ENCODE peak calls at places on chromosomes 11 and 22, in five cellular contexts. One of them, this sample, is unnamed. For H3K36me3, the result is how much of the 10 kb centered on the place peaks cover.

GRCh38 chr11:131744847-131745246 is 374.4 kb downstream of the NTM start:
- DNase-seq in colonic mucosa: no peak
- DNase-seq in cardiac muscle cell: no peak
- DNase-seq in CD8-positive, alpha-beta T cell: no peak
- DNase-seq in keratinocyte: no peak
- DNase-seq in this sample: no peak

GRCh38 chr11:774873-775592 is 2.3 kb downstream of the GATD1 start:
- DNase-seq in CD8-positive, alpha-beta T cell: no peak
- DNase-seq in colonic mucosa: no peak
- DNase-seq in cardiac muscle cell: peak
- DNase-seq in keratinocyte: no peak
- DNase-seq in this sample: no peak

GRCh38 chr11:77501748-77502147 is 27.9 kb upstream of the PAK1 start:
- DNase-seq in colonic mucosa: no peak
- DNase-seq in cardiac muscle cell: no peak
- DNase-seq in CD8-positive, alpha-beta T cell: no peak
- DNase-seq in keratinocyte: no peak
- DNase-seq in this sample: no peak

GRCh38 chr22:35126993-35127392 is 61.0 kb downstream of the ISX start:
- DNase-seq in cardiac muscle cell: no peak
- DNase-seq in CD8-positive, alpha-beta T cell: no peak
- DNase-seq in keratinocyte: no peak
- DNase-seq in colonic mucosa: no peak
- DNase-seq in this sample: no peak

GRCh38 chr11:35650467-35650866 is 12.1 kb upstream of the TRIM44 start:
- DNase-seq in CD8-positive, alpha-beta T cell: no peak
- DNase-seq in keratinocyte: no peak
- DNase-seq in cardiac muscle cell: no peak
- DNase-seq in colonic mucosa: no peak
- DNase-seq in this sample: no peak

GRCh38 chr22:42924436-42924835 is 67.4 kb upstream of the ARFGAP3 start:
- DNase-seq in colonic mucosa: no peak
- DNase-seq in CD8-positive, alpha-beta T cell: no peak
- DNase-seq in cardiac muscle cell: no peak
- DNase-seq in keratinocyte: no peak
- DNase-seq in this sample: no peak

GRCh38 chr22:30439226-30439625 is 13.7 kb downstream of the MTFP1 start:
- DNase-seq in CD8-positive, alpha-beta T cell: no peak
- DNase-seq in keratinocyte: peak
- DNase-seq in colonic mucosa: no peak
- DNase-seq in cardiac muscle cell: no peak
- DNase-seq in this sample: no peak

GRCh38 chr11:31940396-31941037 is 129.4 kb upstream of the PAX6 start:
- DNase-seq in colonic mucosa: no peak
- DNase-seq in keratinocyte: no peak
- DNase-seq in CD8-positive, alpha-beta T cell: no peak
- DNase-seq in cardiac muscle cell: peak
- DNase-seq in this sample: no peak

GRCh38 chr11:16167706-16168487 is 188.4 kb downstream of the SOX6 start:
- DNase-seq in colonic mucosa: no peak
- DNase-seq in keratinocyte: no peak
- DNase-seq in CD8-positive, alpha-beta T cell: no peak
- DNase-seq in cardiac muscle cell: no peak
- DNase-seq in this sample: no peak

GRCh38 chr11:123137496-123138270 is 57.4 kb downstream of the CLMP start:
- DNase-seq in keratinocyte: no peak
- DNase-seq in cardiac muscle cell: peak
- DNase-seq in CD8-positive, alpha-beta T cell: no peak
- DNase-seq in colonic mucosa: peak
- DNase-seq in this sample: peak

GRCh38 chr11:2092956-2093412 is 46.2 kb downstream of the IGF2 start:
- DNase-seq in CD8-positive, alpha-beta T cell: peak
- DNase-seq in keratinocyte: peak
- DNase-seq in cardiac muscle cell: peak
- DNase-seq in colonic mucosa: peak
- DNase-seq in this sample: no peak

GRCh38 chr22:45341503-45341902 is 31.8 kb downstream of the FAM118A start:
- DNase-seq in CD8-positive, alpha-beta T cell: no peak
- DNase-seq in cardiac muscle cell: no peak
- DNase-seq in keratinocyte: no peak
- DNase-seq in colonic mucosa: no peak
- DNase-seq in this sample: no peak

GRCh38 chr22:24391836-24392217 is 35.6 kb upstream of the ADORA2A start:
- DNase-seq in colonic mucosa: no peak
- DNase-seq in cardiac muscle cell: peak
- DNase-seq in CD8-positive, alpha-beta T cell: no peak
- DNase-seq in keratinocyte: no peak
- DNase-seq in this sample: no peak

GRCh38 chr22:37267128-37267587 is 15.2 kb upstream of the CYTH4 start:
- DNase-seq in keratinocyte: no peak
- DNase-seq in cardiac muscle cell: peak
- DNase-seq in colonic mucosa: peak
- DNase-seq in CD8-positive, alpha-beta T cell: peak
- DNase-seq in this sample: no peak

GRCh38 chr11:86068138-86068861 is 584 bp downstream of the PICALM start:
- DNase-seq in colonic mucosa: peak
- DNase-seq in cardiac muscle cell: peak
- DNase-seq in CD8-positive, alpha-beta T cell: peak
- DNase-seq in keratinocyte: no peak
- DNase-seq in this sample: no peak

GRCh38 chr11:121067026-121067425 is 34.0 kb upstream of the TECTA start:
- DNase-seq in colonic mucosa: no peak
- DNase-seq in cardiac muscle cell: no peak
- DNase-seq in keratinocyte: no peak
- DNase-seq in CD8-positive, alpha-beta T cell: no peak
- DNase-seq in this sample: no peak

GRCh38 chr11:27011560-27012253 is 17.8 kb downstream of the FIBIN start:
- DNase-seq in cardiac muscle cell: no peak
- DNase-seq in colonic mucosa: no peak
- DNase-seq in CD8-positive, alpha-beta T cell: no peak
- DNase-seq in keratinocyte: no peak
- DNase-seq in this sample: no peak

GRCh38 chr11:119167933-119168332 is 592 bp upstream of the NLRX1 start:
- DNase-seq in keratinocyte: peak
- DNase-seq in colonic mucosa: peak
- DNase-seq in cardiac muscle cell: no peak
- DNase-seq in CD8-positive, alpha-beta T cell: no peak
- DNase-seq in this sample: no peak

GRCh38 chr11:120137611-120138521 is at the start of gene TRIM29:
- DNase-seq in colonic mucosa: peak
- DNase-seq in CD8-positive, alpha-beta T cell: peak
- DNase-seq in keratinocyte: no peak
- DNase-seq in cardiac muscle cell: no peak
- DNase-seq in this sample: no peak

GRCh38 chr11:68160100-68160695 is 39.0 kb upstream of the CHKA start:
- DNase-seq in keratinocyte: no peak
- DNase-seq in colonic mucosa: no peak
- DNase-seq in cardiac muscle cell: no peak
- DNase-seq in CD8-positive, alpha-beta T cell: no peak
- DNase-seq in this sample: no peak

DNA sequence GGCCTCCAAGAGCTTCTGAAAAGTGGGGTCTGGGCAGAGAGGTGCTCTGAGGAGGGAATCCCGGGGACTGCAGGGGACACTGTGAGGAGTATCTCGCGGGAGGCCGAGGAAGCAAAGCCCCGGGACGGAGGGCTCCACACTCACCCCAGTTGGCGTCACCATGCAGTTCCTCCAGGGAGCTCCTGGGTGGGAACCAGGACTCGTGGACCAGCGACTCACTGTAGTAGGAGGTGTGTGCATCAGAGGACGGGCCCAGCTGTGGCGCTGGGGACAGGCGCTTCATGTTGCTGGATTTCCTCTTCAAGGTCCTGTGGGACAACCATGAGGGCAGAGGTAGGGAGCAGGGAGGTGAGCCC is 4.8 kb downstream of the SUN2 start:
- DNase-seq in keratinocyte: no peak
- DNase-seq in cardiac muscle cell: no peak
- DNase-seq in CD8-positive, alpha-beta T cell: no peak
- DNase-seq in colonic mucosa: no peak
- DNase-seq in this sample: no peak
- H3K36me3 ChIP-seq in keratinocyte: under half
- H3K36me3 ChIP-seq in cardiac muscle cell: under half
- H3K36me3 ChIP-seq in CD8-positive, alpha-beta T cell: half or more
- H3K36me3 ChIP-seq in colonic mucosa: under half
- H3K36me3 ChIP-seq in this sample: under half

DNA sequence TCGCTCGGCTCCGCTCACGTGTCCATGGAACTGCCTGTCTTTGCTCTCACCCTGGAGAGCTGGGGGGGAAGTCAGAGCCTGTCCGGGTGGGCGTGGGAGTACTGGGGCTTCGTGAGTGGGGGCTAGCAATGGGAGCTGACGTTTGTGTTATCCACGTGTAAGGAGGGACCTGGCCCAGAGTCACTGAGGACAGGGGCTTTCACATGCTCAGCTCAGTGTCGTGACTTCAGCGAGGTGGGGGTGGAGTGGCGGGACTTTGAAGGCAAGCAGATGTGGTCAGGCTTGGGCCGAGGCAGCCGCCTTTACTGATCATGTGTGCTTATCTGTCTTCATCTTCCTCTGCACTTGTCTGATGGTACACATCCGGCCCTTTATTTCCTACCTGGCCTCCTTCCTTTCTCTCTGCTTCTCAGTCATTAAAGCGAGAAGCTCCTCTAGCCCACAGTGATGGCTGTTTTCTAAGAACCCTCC is 113.1 kb upstream of the NNMT start:
- DNase-seq in keratinocyte: no peak
- DNase-seq in CD8-positive, alpha-beta T cell: peak
- DNase-seq in cardiac muscle cell: no peak
- DNase-seq in colonic mucosa: no peak
- DNase-seq in this sample: no peak
- H3K4me3 ChIP-seq in keratinocyte: no peak
- H3K4me3 ChIP-seq in CD8-positive, alpha-beta T cell: no peak
- H3K4me3 ChIP-seq in cardiac muscle cell: no peak
- H3K4me3 ChIP-seq in colonic mucosa: no peak
- H3K4me3 ChIP-seq in this sample: no peak

DNA sequence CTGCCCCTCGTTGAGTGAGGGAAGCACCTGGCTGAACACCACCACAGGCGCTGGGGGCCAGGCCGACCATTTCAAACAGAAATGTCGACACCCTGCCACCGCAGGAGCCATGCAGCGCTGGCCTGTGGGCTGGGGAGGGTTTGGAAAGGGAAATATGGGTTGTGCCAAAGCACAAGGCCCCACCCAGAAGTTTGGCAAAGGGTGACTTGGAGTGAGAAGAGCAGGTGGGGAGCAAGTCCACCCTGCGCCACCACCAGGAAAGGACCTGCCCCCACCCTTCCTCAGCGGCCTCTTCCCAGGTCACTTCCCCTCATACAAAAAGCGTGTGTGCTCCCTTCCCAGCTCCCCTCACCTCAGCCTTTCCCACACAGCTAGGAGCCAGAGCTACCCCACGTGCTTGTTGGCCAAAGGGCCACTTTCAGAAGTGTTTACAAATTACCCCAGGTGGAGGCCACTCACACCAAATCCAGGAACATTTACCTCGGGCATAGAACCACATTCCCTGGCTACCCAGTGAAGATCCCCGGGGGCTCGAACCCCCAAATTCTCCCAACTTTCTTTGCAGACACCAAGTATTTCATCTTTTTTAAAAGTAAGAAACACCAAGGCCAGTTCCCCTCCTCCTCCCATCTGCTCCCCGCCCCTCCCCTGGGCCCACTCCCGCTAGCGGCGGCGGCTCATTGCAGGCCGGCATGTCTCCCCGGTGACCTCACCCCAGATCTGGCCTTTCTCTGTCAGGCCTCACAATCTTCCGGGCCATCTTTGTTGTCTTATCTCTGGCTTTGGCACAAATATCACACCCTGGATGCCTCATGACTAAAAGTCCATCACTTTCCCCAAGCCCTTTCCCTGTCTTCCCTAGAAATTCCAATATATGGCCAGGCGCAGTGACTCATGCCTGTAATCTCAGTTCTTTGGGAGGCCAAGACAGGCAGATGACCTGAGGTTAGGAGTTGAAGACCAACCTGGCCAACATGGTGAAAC is 20.5 kb upstream of the SCGB1A1 start:
- DNase-seq in CD8-positive, alpha-beta T cell: no peak
- DNase-seq in keratinocyte: no peak
- DNase-seq in colonic mucosa: peak
- DNase-seq in cardiac muscle cell: peak
- DNase-seq in this sample: no peak
- H3K27ac ChIP-seq in CD8-positive, alpha-beta T cell: no peak
- H3K27ac ChIP-seq in keratinocyte: no peak
- H3K27ac ChIP-seq in colonic mucosa: peak
- H3K27ac ChIP-seq in cardiac muscle cell: no peak
- H3K27ac ChIP-seq in this sample: no peak

GRCh38 chr22:32248276-32248675 is 6.9 kb downstream of the SLC5A4 start:
- DNase-seq in cardiac muscle cell: no peak
- DNase-seq in colonic mucosa: no peak
- DNase-seq in keratinocyte: no peak
- DNase-seq in CD8-positive, alpha-beta T cell: no peak
- DNase-seq in this sample: no peak

GRCh38 chr22:32249231-32249630 is 5.9 kb downstream of the SLC5A4 start:
- DNase-seq in colonic mucosa: no peak
- DNase-seq in keratinocyte: no peak
- DNase-seq in cardiac muscle cell: no peak
- DNase-seq in CD8-positive, alpha-beta T cell: no peak
- DNase-seq in this sample: no peak

GRCh38 chr22:32245042-32245441 is 10.1 kb downstream of the SLC5A4 start:
- DNase-seq in colonic mucosa: no peak
- DNase-seq in CD8-positive, alpha-beta T cell: no peak
- DNase-seq in cardiac muscle cell: no peak
- DNase-seq in keratinocyte: no peak
- DNase-seq in this sample: no peak

GRCh38 chr22:32240461-32240860 is 14.7 kb downstream of the SLC5A4 start:
- DNase-seq in CD8-positive, alpha-beta T cell: no peak
- DNase-seq in cardiac muscle cell: no peak
- DNase-seq in colonic mucosa: no peak
- DNase-seq in keratinocyte: no peak
- DNase-seq in this sample: no peak

DNA sequence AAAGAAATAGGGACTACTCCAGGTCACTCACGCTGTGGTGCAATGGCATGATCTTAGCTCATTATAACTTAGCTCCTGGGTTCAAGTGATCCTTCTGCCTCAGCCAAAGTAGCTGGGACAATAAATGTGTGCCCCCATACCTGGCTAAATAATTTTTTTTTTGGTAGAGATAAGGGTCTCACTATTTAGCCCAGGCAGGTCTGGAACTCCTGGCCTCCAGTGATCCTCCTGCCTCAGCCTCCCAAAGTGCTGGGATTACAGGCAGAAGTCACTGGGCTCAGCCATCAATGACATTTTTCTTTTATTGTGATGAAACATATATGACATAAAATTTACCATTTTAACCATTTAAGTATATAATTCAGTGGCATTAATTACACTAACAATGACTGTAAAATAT is 10.6 kb downstream of the SLC5A4 start:
- DNase-seq in colonic mucosa: no peak
- DNase-seq in cardiac muscle cell: no peak
- DNase-seq in CD8-positive, alpha-beta T cell: no peak
- DNase-seq in keratinocyte: no peak
- DNase-seq in this sample: no peak
- H3K36me3 ChIP-seq in colonic mucosa: under half
- H3K36me3 ChIP-seq in cardiac muscle cell: under half
- H3K36me3 ChIP-seq in CD8-positive, alpha-beta T cell: under half
- H3K36me3 ChIP-seq in keratinocyte: under half
- H3K36me3 ChIP-seq in this sample: under half

This sample was measured in iPS DF 6.9.